ENCODE peak calls at places on chromosomes 16 and 17, in four cellular contexts. E is fibroblast of pulmonary artery, T is dorsolateral prefrontal cortex, H is NCI-H1092. F is an unnamed sample.

GRCh38 chr17:78600181-78600651 is 23.0 kb upstream of the DNAH17 start:
- DNase-seq in T (no peak), E (peak; percentile 60), H (peak; percentile 23), F (no peak)

GRCh38 chr17:31688704-31689103 is 170.3 kb downstream of the COPRS start:
- DNase-seq in T (no peak), H (no peak), E (no peak), F (no peak)

GRCh38 chr17:75516619-75517276 is 420 bp downstream of the TSEN54 start:
- DNase-seq in E (no peak), T (no peak), H (no peak), F (peak; percentile 48)

GRCh38 chr17:59826741-59827453 is 65.8 kb downstream of the TUBD1 start:
- DNase-seq in T (no peak), H (no peak), E (no peak), F (no peak)

GRCh38 chr17:7897773-7898172 is 9.2 kb downstream of the CHD3 start:
- DNase-seq in E (peak; percentile 77), H (no peak), T (peak; percentile 55), F (no peak)

GRCh38 chr16:30085820-30086219 is 5.9 kb downstream of the TBX6 start:
- DNase-seq in E (no peak), T (no peak), H (no peak), F (no peak)

GRCh38 chr17:78086740-78087139 is 41.8 kb downstream of the TMC6 start:
- DNase-seq in E (no peak), H (no peak), T (no peak), F (no peak)

GRCh38 chr17:74647871-74648672 is 24.5 kb upstream of the CD300E start:
- DNase-seq in T (no peak), H (no peak), E (no peak), F (peak; percentile 77)

GRCh38 chr17:2405247-2405926 is 4.5 kb upstream of the MNT start:
- DNase-seq in E (peak; percentile 88), T (no peak), H (no peak), F (no peak)

GRCh38 chr16:82859638-82860037 is 232.9 kb downstream of the CDH13 start:
- DNase-seq in E (no peak), T (no peak), H (no peak), F (no peak)

F was measured in BE2C.